ENCODE peak calls at places on chromosomes 12 and 14, in seven cellular contexts. One of them, this sample, is unnamed. For H3K4me1, the result is how much of the 10 kb centered on the place peaks cover.

GRCh38 chr14:102749833-102750775 is 27.1 kb upstream of the TRAF3 start:
- DNase-seq in ovary: no peak
- DNase-seq in right cardiac atrium: no peak
- DNase-seq in HAP-1: no peak
- DNase-seq in thyroid gland: no peak
- DNase-seq in fibroblast of lung: no peak
- DNase-seq in uterus: no peak
- DNase-seq in this sample: no peak

GRCh38 chr12:53063708-53064612 is 14.1 kb downstream of the TNS2 start:
- DNase-seq in ovary: peak
- DNase-seq in right cardiac atrium: peak
- DNase-seq in HAP-1: no peak
- DNase-seq in thyroid gland: no peak
- DNase-seq in fibroblast of lung: peak
- DNase-seq in uterus: peak
- DNase-seq in this sample: no peak

GRCh38 chr12:106861984-106862894 is 87.8 kb downstream of the RIC8B start:
- DNase-seq in ovary: no peak
- DNase-seq in right cardiac atrium: no peak
- DNase-seq in HAP-1: no peak
- DNase-seq in thyroid gland: no peak
- DNase-seq in fibroblast of lung: peak
- DNase-seq in uterus: no peak
- DNase-seq in this sample: no peak

GRCh38 chr12:13745100-13745678 is 236.2 kb downstream of the GRIN2B start:
- DNase-seq in ovary: no peak
- DNase-seq in right cardiac atrium: no peak
- DNase-seq in HAP-1: no peak
- DNase-seq in thyroid gland: no peak
- DNase-seq in fibroblast of lung: no peak
- DNase-seq in uterus: no peak
- DNase-seq in this sample: no peak

GRCh38 chr14:92578511-92578910 is 64.9 kb downstream of the RIN3 start:
- DNase-seq in ovary: no peak
- DNase-seq in right cardiac atrium: no peak
- DNase-seq in HAP-1: no peak
- DNase-seq in thyroid gland: no peak
- DNase-seq in fibroblast of lung: peak
- DNase-seq in uterus: no peak
- DNase-seq in this sample: no peak

GRCh38 chr14:70061108-70061507 is 127.6 kb downstream of the SLC8A3 start:
- DNase-seq in ovary: no peak
- DNase-seq in right cardiac atrium: no peak
- DNase-seq in HAP-1: no peak
- DNase-seq in thyroid gland: no peak
- DNase-seq in fibroblast of lung: no peak
- DNase-seq in uterus: no peak
- DNase-seq in this sample: no peak

GRCh38 chr12:10661338-10661737 is 12.5 kb downstream of the STYK1 start:
- DNase-seq in ovary: no peak
- DNase-seq in right cardiac atrium: no peak
- DNase-seq in HAP-1: no peak
- DNase-seq in thyroid gland: no peak
- DNase-seq in fibroblast of lung: peak
- DNase-seq in uterus: no peak
- DNase-seq in this sample: no peak

GRCh38 chr14:105146976-105147700 is 21.4 kb downstream of the JAG2 start:
- DNase-seq in ovary: peak
- DNase-seq in right cardiac atrium: peak
- DNase-seq in HAP-1: no peak
- DNase-seq in thyroid gland: no peak
- DNase-seq in fibroblast of lung: no peak
- DNase-seq in uterus: no peak
- DNase-seq in this sample: no peak

GRCh38 chr12:60209933-60210332 is 614.1 kb downstream of the SLC16A7 start:
- DNase-seq in ovary: no peak
- DNase-seq in right cardiac atrium: no peak
- DNase-seq in HAP-1: no peak
- DNase-seq in thyroid gland: no peak
- DNase-seq in fibroblast of lung: no peak
- DNase-seq in uterus: no peak
- DNase-seq in this sample: no peak

GRCh38 chr12:108700833-108701450 is 30.4 kb downstream of the CORO1C start:
- DNase-seq in ovary: no peak
- DNase-seq in right cardiac atrium: no peak
- DNase-seq in HAP-1: peak
- DNase-seq in thyroid gland: no peak
- DNase-seq in fibroblast of lung: peak
- DNase-seq in uterus: no peak
- DNase-seq in this sample: no peak

GRCh38 chr14:100362311-100362927 is 39.3 kb downstream of the SLC25A47 start:
- DNase-seq in ovary: no peak
- DNase-seq in right cardiac atrium: no peak
- DNase-seq in HAP-1: no peak
- DNase-seq in thyroid gland: no peak
- DNase-seq in fibroblast of lung: peak
- DNase-seq in uterus: no peak
- DNase-seq in this sample: no peak

GRCh38 chr12:81078469-81079196 is 754 bp downstream of the ACSS3 start:
- DNase-seq in ovary: peak
- DNase-seq in right cardiac atrium: no peak
- DNase-seq in HAP-1: no peak
- DNase-seq in thyroid gland: peak
- DNase-seq in fibroblast of lung: peak
- DNase-seq in uterus: peak
- DNase-seq in this sample: no peak

GRCh38 chr14:21940887-21941855 is 267.6 kb upstream of the OR4E1 start:
- DNase-seq in ovary: no peak
- DNase-seq in right cardiac atrium: no peak
- DNase-seq in HAP-1: no peak
- DNase-seq in thyroid gland: peak
- DNase-seq in fibroblast of lung: peak
- DNase-seq in uterus: no peak
- DNase-seq in this sample: peak

GRCh38 chr12:3869860-3870259 is 3.3 kb downstream of the PARP11 start:
- DNase-seq in ovary: no peak
- DNase-seq in right cardiac atrium: no peak
- DNase-seq in HAP-1: no peak
- DNase-seq in thyroid gland: no peak
- DNase-seq in fibroblast of lung: no peak
- DNase-seq in uterus: no peak
- DNase-seq in this sample: peak

GRCh38 chr14:49989980-49990379 is 97.1 kb downstream of the ARF6 start:
- DNase-seq in ovary: no peak
- DNase-seq in right cardiac atrium: no peak
- DNase-seq in HAP-1: no peak
- DNase-seq in thyroid gland: no peak
- DNase-seq in fibroblast of lung: no peak
- DNase-seq in uterus: no peak
- DNase-seq in this sample: no peak

GRCh38 chr14:60315181-60315580 is 66.2 kb downstream of the PPM1A start:
- DNase-seq in ovary: no peak
- DNase-seq in right cardiac atrium: no peak
- DNase-seq in HAP-1: no peak
- DNase-seq in thyroid gland: no peak
- DNase-seq in fibroblast of lung: no peak
- DNase-seq in uterus: no peak
- DNase-seq in this sample: no peak

GRCh38 chr12:116595186-116595585 is 36.0 kb downstream of the MAP1LC3B2 start:
- DNase-seq in ovary: peak
- DNase-seq in right cardiac atrium: no peak
- DNase-seq in HAP-1: no peak
- DNase-seq in thyroid gland: peak
- DNase-seq in fibroblast of lung: peak
- DNase-seq in uterus: peak
- DNase-seq in this sample: no peak

GRCh38 chr14:96215845-96216244 is 11.2 kb downstream of the BDKRB2 start:
- DNase-seq in ovary: no peak
- DNase-seq in right cardiac atrium: no peak
- DNase-seq in HAP-1: no peak
- DNase-seq in thyroid gland: no peak
- DNase-seq in fibroblast of lung: no peak
- DNase-seq in uterus: no peak
- DNase-seq in this sample: no peak

GRCh38 chr12:51413791-51414190 is 10.8 kb upstream of the SLC4A8 start:
- DNase-seq in ovary: no peak
- DNase-seq in right cardiac atrium: no peak
- DNase-seq in HAP-1: no peak
- DNase-seq in thyroid gland: no peak
- DNase-seq in fibroblast of lung: no peak
- DNase-seq in uterus: no peak
- DNase-seq in this sample: no peak

GRCh38 chr12:52614381-52615207 is 3.8 kb downstream of the KRT73 start:
- DNase-seq in ovary: no peak
- DNase-seq in right cardiac atrium: no peak
- DNase-seq in HAP-1: no peak
- DNase-seq in thyroid gland: no peak
- DNase-seq in fibroblast of lung: no peak
- DNase-seq in uterus: no peak
- DNase-seq in this sample: peak

GRCh38 chr12:12718382-12718761 is 1.2 kb downstream of the CDKN1B start:
- DNase-seq in ovary: no peak
- DNase-seq in right cardiac atrium: no peak
- DNase-seq in HAP-1: no peak
- DNase-seq in thyroid gland: no peak
- DNase-seq in fibroblast of lung: no peak
- DNase-seq in uterus: no peak
- DNase-seq in this sample: no peak

GRCh38 chr12:107448198-107448597 is 237.4 kb upstream of the PWP1 start:
- DNase-seq in ovary: no peak
- DNase-seq in right cardiac atrium: no peak
- DNase-seq in HAP-1: no peak
- DNase-seq in thyroid gland: no peak
- DNase-seq in fibroblast of lung: no peak
- DNase-seq in uterus: no peak
- DNase-seq in this sample: no peak

DNA sequence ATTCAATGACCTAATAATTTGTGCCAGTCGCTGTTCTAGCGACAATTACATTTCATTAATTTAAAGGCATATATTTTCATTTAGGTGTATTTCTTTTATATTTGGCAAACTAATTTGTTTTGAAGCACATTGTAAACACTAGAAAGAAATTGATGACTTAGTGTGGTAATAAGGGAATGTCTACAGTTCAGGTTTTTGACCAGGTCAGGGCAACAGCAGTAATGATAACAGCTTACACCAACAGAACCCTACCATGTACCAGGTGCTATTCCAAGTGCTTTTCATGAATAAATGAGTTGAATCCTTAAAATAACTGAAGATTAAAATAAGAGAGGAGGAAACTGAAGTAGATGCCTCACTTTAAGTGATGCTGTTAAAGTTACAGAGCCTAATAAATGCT is 85.4 kb upstream of the SLC38A2 start:
- DNase-seq in ovary: no peak
- DNase-seq in right cardiac atrium: no peak
- DNase-seq in HAP-1: no peak
- DNase-seq in thyroid gland: no peak
- DNase-seq in fibroblast of lung: no peak
- DNase-seq in uterus: no peak
- DNase-seq in this sample: no peak
- H3K4me1 ChIP-seq in ovary: under half
- H3K4me1 ChIP-seq in right cardiac atrium: under half
- H3K4me1 ChIP-seq in HAP-1: under half
- H3K4me1 ChIP-seq in thyroid gland: under half
- H3K4me1 ChIP-seq in fibroblast of lung: under half
- H3K4me1 ChIP-seq in uterus: under half
- H3K4me1 ChIP-seq in this sample: under half

GRCh38 chr12:54329756-54330155 is 4.8 kb downstream of the COPZ1 start:
- DNase-seq in ovary: no peak
- DNase-seq in right cardiac atrium: no peak
- DNase-seq in HAP-1: no peak
- DNase-seq in thyroid gland: no peak
- DNase-seq in fibroblast of lung: no peak
- DNase-seq in uterus: no peak
- DNase-seq in this sample: no peak
- H3K4me1 ChIP-seq in ovary: under half
- H3K4me1 ChIP-seq in right cardiac atrium: under half
- H3K4me1 ChIP-seq in HAP-1: under half
- H3K4me1 ChIP-seq in thyroid gland: under half
- H3K4me1 ChIP-seq in fibroblast of lung: under half
- H3K4me1 ChIP-seq in uterus: under half
- H3K4me1 ChIP-seq in this sample: under half

DNA sequence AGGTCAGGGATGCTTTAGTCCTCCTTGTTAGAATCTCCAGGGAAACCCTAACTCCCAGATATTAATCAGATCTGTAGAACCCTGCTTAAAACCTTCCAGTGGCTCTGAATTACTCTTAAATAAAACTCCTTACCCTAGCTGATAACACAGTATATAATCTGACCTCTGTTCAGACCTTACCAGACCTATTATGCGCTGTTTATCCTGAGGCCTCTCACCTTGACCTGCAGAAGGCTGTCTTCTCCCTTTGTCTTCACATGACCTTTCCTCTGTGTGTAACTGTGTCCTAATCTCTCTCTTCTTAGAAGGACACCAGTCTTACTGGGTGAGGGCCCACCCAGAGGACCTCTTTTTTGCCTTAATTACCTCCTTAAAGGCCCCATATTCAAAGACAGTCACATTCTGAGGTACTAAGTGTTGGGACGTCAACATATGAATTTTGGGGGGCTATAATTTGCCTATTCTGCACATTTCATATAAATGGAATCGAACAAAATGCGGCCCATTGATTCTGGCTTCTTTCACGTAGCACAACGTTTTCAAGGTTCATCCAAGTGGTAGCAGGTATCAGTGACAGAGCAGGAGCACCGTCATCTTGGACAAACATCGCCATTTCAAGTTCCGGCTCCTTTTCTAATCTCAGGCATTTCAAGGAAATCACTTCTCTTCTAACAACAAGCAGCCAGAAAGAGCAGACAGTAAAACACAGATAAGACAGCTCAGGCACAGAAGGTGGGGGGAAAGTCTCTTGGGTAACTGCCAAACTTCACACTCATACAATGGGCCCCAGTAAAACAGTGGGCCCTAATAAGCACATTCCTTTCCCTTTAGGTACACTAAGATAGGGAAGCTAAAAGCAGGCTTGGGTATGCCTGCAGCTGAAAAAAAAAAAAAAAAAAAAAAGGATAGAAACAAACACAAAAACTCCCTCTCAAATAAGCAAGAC is 200.2 kb upstream of the NUDT4 start:
- DNase-seq in ovary: no peak
- DNase-seq in right cardiac atrium: no peak
- DNase-seq in HAP-1: no peak
- DNase-seq in thyroid gland: no peak
- DNase-seq in fibroblast of lung: no peak
- DNase-seq in uterus: no peak
- DNase-seq in this sample: no peak
- H3K4me1 ChIP-seq in ovary: under half
- H3K4me1 ChIP-seq in right cardiac atrium: under half
- H3K4me1 ChIP-seq in HAP-1: under half
- H3K4me1 ChIP-seq in thyroid gland: under half
- H3K4me1 ChIP-seq in fibroblast of lung: under half
- H3K4me1 ChIP-seq in uterus: under half
- H3K4me1 ChIP-seq in this sample: under half

DNA sequence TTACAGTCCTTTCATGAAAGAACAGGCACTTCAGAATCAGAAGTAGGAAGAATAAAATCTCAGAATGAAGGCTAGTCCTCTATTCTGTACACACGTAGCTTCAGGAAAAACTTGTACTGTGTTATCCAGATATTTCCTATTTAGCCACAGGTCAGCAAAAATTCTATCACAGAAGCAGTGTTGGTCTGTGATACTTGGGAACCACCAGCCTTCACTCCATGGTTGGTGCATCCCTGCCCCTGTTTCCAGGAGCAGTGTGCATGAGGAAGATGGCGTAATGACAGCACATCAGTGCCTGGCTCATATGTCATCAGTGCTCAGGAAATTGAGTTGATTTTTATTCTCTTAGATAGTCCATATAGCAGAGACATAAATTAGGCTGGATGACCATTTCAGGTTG is 87.7 kb downstream of the SAMD4A start:
- DNase-seq in ovary: no peak
- DNase-seq in right cardiac atrium: no peak
- DNase-seq in HAP-1: no peak
- DNase-seq in thyroid gland: no peak
- DNase-seq in fibroblast of lung: no peak
- DNase-seq in uterus: no peak
- DNase-seq in this sample: no peak
- H3K4me1 ChIP-seq in ovary: under half
- H3K4me1 ChIP-seq in right cardiac atrium: under half
- H3K4me1 ChIP-seq in HAP-1: under half
- H3K4me1 ChIP-seq in thyroid gland: under half
- H3K4me1 ChIP-seq in fibroblast of lung: under half
- H3K4me1 ChIP-seq in uterus: under half
- H3K4me1 ChIP-seq in this sample: under half